ENCODE peak calls at places on chromosomes 4 and X, in ten cellular contexts. One of them, this sample, is unnamed.

GRCh38 chr4:26858035-26858918 is 2.4 kb upstream of the STIM2 start:
- DNase-seq in foreskin keratinocyte: no peak
- DNase-seq in heart right ventricle: no peak
- DNase-seq in lower lobe of right lung: no peak
- DNase-seq in nephron progenitor cell: no peak
- DNase-seq in mucosa of descending colon: no peak
- DNase-seq in HFF-Myc: no peak
- DNase-seq in activated B cell treated with CpG ODN at 0.5 μM for 24 hours: no peak
- DNase-seq in GM10248: no peak
- DNase-seq in AG04449: no peak
- DNase-seq in this sample: no peak

GRCh38 chr4:117996891-117997290 is 37.4 kb upstream of the NDST3 start:
- DNase-seq in heart right ventricle: no peak
- DNase-seq in foreskin keratinocyte: no peak
- DNase-seq in AG04449: no peak
- DNase-seq in activated B cell treated with CpG ODN at 0.5 μM for 24 hours: no peak
- DNase-seq in HFF-Myc: no peak
- DNase-seq in GM10248: no peak
- DNase-seq in lower lobe of right lung: no peak
- DNase-seq in mucosa of descending colon: no peak
- DNase-seq in nephron progenitor cell: no peak
- DNase-seq in this sample: no peak

GRCh38 chrX:43646800-43647199 is 9.3 kb upstream of the MAOA start:
- DNase-seq in nephron progenitor cell: no peak
- DNase-seq in HFF-Myc: no peak
- DNase-seq in heart right ventricle: no peak
- DNase-seq in GM10248: no peak
- DNase-seq in AG04449: no peak
- DNase-seq in lower lobe of right lung: no peak
- DNase-seq in activated B cell treated with CpG ODN at 0.5 μM for 24 hours: no peak
- DNase-seq in foreskin keratinocyte: no peak
- DNase-seq in mucosa of descending colon: no peak
- DNase-seq in this sample: no peak

GRCh38 chr4:46444318-46444717 is 54.4 kb upstream of the GABRA2 start:
- DNase-seq in heart right ventricle: no peak
- DNase-seq in foreskin keratinocyte: peak
- DNase-seq in nephron progenitor cell: no peak
- DNase-seq in activated B cell treated with CpG ODN at 0.5 μM for 24 hours: no peak
- DNase-seq in mucosa of descending colon: no peak
- DNase-seq in HFF-Myc: no peak
- DNase-seq in lower lobe of right lung: no peak
- DNase-seq in GM10248: no peak
- DNase-seq in AG04449: no peak
- DNase-seq in this sample: no peak

GRCh38 chrX:78024349-78025108 is 55.1 kb upstream of the PGAM4 start:
- DNase-seq in nephron progenitor cell: no peak
- DNase-seq in AG04449: no peak
- DNase-seq in heart right ventricle: peak
- DNase-seq in activated B cell treated with CpG ODN at 0.5 μM for 24 hours: peak
- DNase-seq in mucosa of descending colon: peak
- DNase-seq in lower lobe of right lung: peak
- DNase-seq in foreskin keratinocyte: no peak
- DNase-seq in GM10248: peak
- DNase-seq in HFF-Myc: no peak
- DNase-seq in this sample: peak

GRCh38 chr4:60938621-60939020 is 261.5 kb upstream of the ADGRL3 start:
- DNase-seq in GM10248: no peak
- DNase-seq in AG04449: no peak
- DNase-seq in HFF-Myc: no peak
- DNase-seq in foreskin keratinocyte: peak
- DNase-seq in nephron progenitor cell: no peak
- DNase-seq in lower lobe of right lung: no peak
- DNase-seq in mucosa of descending colon: no peak
- DNase-seq in heart right ventricle: no peak
- DNase-seq in activated B cell treated with CpG ODN at 0.5 μM for 24 hours: no peak
- DNase-seq in this sample: no peak

GRCh38 chr4:34953145-34953799 is 1291.0 kb downstream of the ARAP2 start:
- DNase-seq in activated B cell treated with CpG ODN at 0.5 μM for 24 hours: no peak
- DNase-seq in lower lobe of right lung: no peak
- DNase-seq in foreskin keratinocyte: no peak
- DNase-seq in nephron progenitor cell: no peak
- DNase-seq in GM10248: no peak
- DNase-seq in heart right ventricle: no peak
- DNase-seq in mucosa of descending colon: no peak
- DNase-seq in AG04449: no peak
- DNase-seq in HFF-Myc: peak
- DNase-seq in this sample: no peak

GRCh38 chrX:136189222-136189621 is 41.9 kb downstream of the FHL1 start:
- DNase-seq in GM10248: no peak
- DNase-seq in HFF-Myc: no peak
- DNase-seq in foreskin keratinocyte: no peak
- DNase-seq in heart right ventricle: peak
- DNase-seq in AG04449: no peak
- DNase-seq in mucosa of descending colon: no peak
- DNase-seq in nephron progenitor cell: no peak
- DNase-seq in activated B cell treated with CpG ODN at 0.5 μM for 24 hours: no peak
- DNase-seq in lower lobe of right lung: no peak
- DNase-seq in this sample: no peak

GRCh38 chr4:176539785-176540175 is 220.0 kb downstream of the SPCS3 start:
- DNase-seq in HFF-Myc: no peak
- DNase-seq in mucosa of descending colon: no peak
- DNase-seq in nephron progenitor cell: no peak
- DNase-seq in activated B cell treated with CpG ODN at 0.5 μM for 24 hours: no peak
- DNase-seq in GM10248: no peak
- DNase-seq in foreskin keratinocyte: peak
- DNase-seq in lower lobe of right lung: no peak
- DNase-seq in heart right ventricle: no peak
- DNase-seq in AG04449: no peak
- DNase-seq in this sample: peak

GRCh38 chr4:176540814-176541213 is 221.0 kb downstream of the SPCS3 start:
- DNase-seq in nephron progenitor cell: no peak
- DNase-seq in activated B cell treated with CpG ODN at 0.5 μM for 24 hours: no peak
- DNase-seq in heart right ventricle: no peak
- DNase-seq in HFF-Myc: no peak
- DNase-seq in AG04449: no peak
- DNase-seq in foreskin keratinocyte: peak
- DNase-seq in mucosa of descending colon: no peak
- DNase-seq in lower lobe of right lung: no peak
- DNase-seq in GM10248: no peak
- DNase-seq in this sample: no peak

GRCh38 chr4:176534566-176534965 is 214.8 kb downstream of the SPCS3 start:
- DNase-seq in HFF-Myc: peak
- DNase-seq in heart right ventricle: no peak
- DNase-seq in GM10248: no peak
- DNase-seq in mucosa of descending colon: no peak
- DNase-seq in foreskin keratinocyte: peak
- DNase-seq in nephron progenitor cell: no peak
- DNase-seq in AG04449: peak
- DNase-seq in activated B cell treated with CpG ODN at 0.5 μM for 24 hours: no peak
- DNase-seq in lower lobe of right lung: no peak
- DNase-seq in this sample: peak

GRCh38 chr4:176538217-176538925 is 218.6 kb downstream of the SPCS3 start:
- DNase-seq in foreskin keratinocyte: peak
- DNase-seq in HFF-Myc: peak
- DNase-seq in activated B cell treated with CpG ODN at 0.5 μM for 24 hours: no peak
- DNase-seq in heart right ventricle: no peak
- DNase-seq in nephron progenitor cell: no peak
- DNase-seq in lower lobe of right lung: no peak
- DNase-seq in mucosa of descending colon: no peak
- DNase-seq in GM10248: no peak
- DNase-seq in AG04449: peak
- DNase-seq in this sample: peak

DNA sequence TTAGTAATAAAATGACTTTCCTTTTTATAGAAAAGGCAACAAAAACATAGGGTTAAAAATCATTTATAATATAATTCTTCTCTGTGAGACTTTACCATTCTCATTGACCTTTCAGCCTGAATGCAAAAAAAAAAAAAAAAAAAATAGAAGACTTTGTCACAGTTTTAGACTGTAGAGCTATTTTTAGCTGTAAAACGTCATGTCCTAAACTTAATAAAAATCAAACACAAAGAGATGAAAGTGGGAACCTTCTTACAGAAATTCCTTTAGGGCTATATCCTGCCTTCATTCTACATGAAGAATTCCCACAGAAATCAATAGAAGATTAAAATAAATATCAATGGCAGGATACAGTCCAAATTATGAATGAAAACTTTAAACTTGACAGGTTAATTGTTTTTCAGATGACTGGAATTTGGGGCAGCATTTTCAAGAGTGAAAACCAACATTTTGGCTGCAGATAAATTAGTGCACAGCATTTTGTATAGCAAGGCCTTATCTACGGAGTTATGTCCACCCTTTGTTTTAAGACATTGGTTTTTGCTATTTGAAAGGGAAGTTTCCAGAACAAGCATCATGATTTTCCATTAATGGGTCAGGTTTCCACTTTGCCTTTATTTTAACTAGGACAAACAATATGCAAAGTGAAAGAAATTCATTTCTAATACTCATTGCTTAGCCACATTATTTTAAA is 219.5 kb downstream of the SPCS3 start:
- DNase-seq in AG04449: no peak
- DNase-seq in mucosa of descending colon: no peak
- DNase-seq in heart right ventricle: no peak
- DNase-seq in foreskin keratinocyte: no peak
- DNase-seq in HFF-Myc: no peak
- DNase-seq in activated B cell treated with CpG ODN at 0.5 μM for 24 hours: no peak
- DNase-seq in lower lobe of right lung: no peak
- DNase-seq in nephron progenitor cell: no peak
- DNase-seq in GM10248: no peak
- DNase-seq in this sample: no peak
- TF ChIP-seq CTCF in AG04449: no peak
- TF ChIP-seq CTCF in mucosa of descending colon: no peak
- TF ChIP-seq CTCF in heart right ventricle: no peak
- TF ChIP-seq CTCF in foreskin keratinocyte: no peak
- TF ChIP-seq CTCF in HFF-Myc: no peak
- TF ChIP-seq CTCF in activated B cell treated with CpG ODN at 0.5 μM for 24 hours: no peak
- TF ChIP-seq CTCF in lower lobe of right lung: no peak
- TF ChIP-seq CTCF in nephron progenitor cell: no peak
- TF ChIP-seq CTCF in GM10248: no peak
- TF ChIP-seq CTCF in this sample: no peak

GRCh38 chrX:50100188-50100587 is 100.6 kb downstream of the AKAP4 start:
- DNase-seq in mucosa of descending colon: no peak
- DNase-seq in foreskin keratinocyte: peak
- DNase-seq in nephron progenitor cell: no peak
- DNase-seq in heart right ventricle: no peak
- DNase-seq in lower lobe of right lung: no peak
- DNase-seq in GM10248: no peak
- DNase-seq in HFF-Myc: no peak
- DNase-seq in activated B cell treated with CpG ODN at 0.5 μM for 24 hours: no peak
- DNase-seq in AG04449: no peak
- DNase-seq in this sample: no peak
- TF ChIP-seq CTCF in mucosa of descending colon: no peak
- TF ChIP-seq CTCF in foreskin keratinocyte: peak
- TF ChIP-seq CTCF in nephron progenitor cell: no peak
- TF ChIP-seq CTCF in heart right ventricle: peak
- TF ChIP-seq CTCF in lower lobe of right lung: no peak
- TF ChIP-seq CTCF in GM10248: peak
- TF ChIP-seq CTCF in HFF-Myc: no peak
- TF ChIP-seq CTCF in activated B cell treated with CpG ODN at 0.5 μM for 24 hours: no peak
- TF ChIP-seq CTCF in AG04449: no peak
- TF ChIP-seq CTCF in this sample: peak

GRCh38 chr4:21517460-21517859 is 431.1 kb downstream of the KCNIP4 start:
- DNase-seq in mucosa of descending colon: no peak
- DNase-seq in lower lobe of right lung: no peak
- DNase-seq in AG04449: no peak
- DNase-seq in GM10248: no peak
- DNase-seq in nephron progenitor cell: no peak
- DNase-seq in activated B cell treated with CpG ODN at 0.5 μM for 24 hours: no peak
- DNase-seq in heart right ventricle: no peak
- DNase-seq in HFF-Myc: no peak
- DNase-seq in foreskin keratinocyte: peak
- DNase-seq in this sample: no peak

GRCh38 chr4:21514022-21514421 is 434.6 kb downstream of the KCNIP4 start:
- DNase-seq in activated B cell treated with CpG ODN at 0.5 μM for 24 hours: no peak
- DNase-seq in AG04449: no peak
- DNase-seq in foreskin keratinocyte: no peak
- DNase-seq in HFF-Myc: no peak
- DNase-seq in lower lobe of right lung: no peak
- DNase-seq in GM10248: no peak
- DNase-seq in mucosa of descending colon: no peak
- DNase-seq in heart right ventricle: no peak
- DNase-seq in nephron progenitor cell: no peak
- DNase-seq in this sample: no peak

GRCh38 chr4:21507439-21507838 is 441.1 kb downstream of the KCNIP4 start:
- DNase-seq in AG04449: no peak
- DNase-seq in nephron progenitor cell: no peak
- DNase-seq in GM10248: no peak
- DNase-seq in HFF-Myc: no peak
- DNase-seq in mucosa of descending colon: no peak
- DNase-seq in activated B cell treated with CpG ODN at 0.5 μM for 24 hours: no peak
- DNase-seq in heart right ventricle: no peak
- DNase-seq in lower lobe of right lung: no peak
- DNase-seq in foreskin keratinocyte: no peak
- DNase-seq in this sample: peak

DNA sequence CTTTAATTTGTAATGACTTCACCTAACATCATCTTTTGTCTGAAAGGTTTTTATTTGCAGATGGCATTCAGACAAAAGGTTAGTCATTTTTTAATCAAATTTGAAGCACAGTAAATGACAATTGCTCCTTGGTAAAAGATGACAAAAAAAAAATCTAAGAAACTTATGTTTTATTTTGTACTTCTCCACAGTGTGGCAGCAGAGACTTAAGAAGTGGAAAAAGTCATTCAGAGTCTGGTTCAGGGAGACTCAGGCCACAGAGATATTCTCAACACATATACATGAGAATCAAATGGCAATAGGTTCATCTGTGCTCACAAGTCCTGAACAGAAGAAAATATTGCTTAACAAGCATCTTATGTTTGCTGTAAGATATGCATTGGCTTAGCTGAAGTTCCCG is 436.2 kb downstream of the KCNIP4 start:
- DNase-seq in foreskin keratinocyte: peak
- DNase-seq in lower lobe of right lung: no peak
- DNase-seq in nephron progenitor cell: peak
- DNase-seq in heart right ventricle: no peak
- DNase-seq in mucosa of descending colon: no peak
- DNase-seq in AG04449: no peak
- DNase-seq in GM10248: no peak
- DNase-seq in HFF-Myc: no peak
- DNase-seq in activated B cell treated with CpG ODN at 0.5 μM for 24 hours: no peak
- DNase-seq in this sample: peak
- TF ChIP-seq CTCF in foreskin keratinocyte: peak
- TF ChIP-seq CTCF in lower lobe of right lung: peak
- TF ChIP-seq CTCF in nephron progenitor cell: peak
- TF ChIP-seq CTCF in heart right ventricle: peak
- TF ChIP-seq CTCF in mucosa of descending colon: no peak
- TF ChIP-seq CTCF in AG04449: no peak
- TF ChIP-seq CTCF in GM10248: peak
- TF ChIP-seq CTCF in HFF-Myc: peak
- TF ChIP-seq CTCF in activated B cell treated with CpG ODN at 0.5 μM for 24 hours: no peak
- TF ChIP-seq CTCF in this sample: peak

GRCh38 chr4:7393491-7394183 is 41.1 kb downstream of the PSAPL1 start:
- DNase-seq in foreskin keratinocyte: no peak
- DNase-seq in AG04449: no peak
- DNase-seq in heart right ventricle: no peak
- DNase-seq in GM10248: no peak
- DNase-seq in HFF-Myc: no peak
- DNase-seq in lower lobe of right lung: peak
- DNase-seq in activated B cell treated with CpG ODN at 0.5 μM for 24 hours: no peak
- DNase-seq in nephron progenitor cell: no peak
- DNase-seq in mucosa of descending colon: no peak
- DNase-seq in this sample: no peak

GRCh38 chr4:7390906-7391636 is 43.7 kb downstream of the PSAPL1 start:
- DNase-seq in HFF-Myc: no peak
- DNase-seq in AG04449: no peak
- DNase-seq in foreskin keratinocyte: no peak
- DNase-seq in mucosa of descending colon: no peak
- DNase-seq in activated B cell treated with CpG ODN at 0.5 μM for 24 hours: no peak
- DNase-seq in GM10248: no peak
- DNase-seq in nephron progenitor cell: no peak
- DNase-seq in lower lobe of right lung: peak
- DNase-seq in heart right ventricle: no peak
- DNase-seq in this sample: no peak

GRCh38 chr4:7391637-7392437 is 42.9 kb downstream of the PSAPL1 start:
- DNase-seq in mucosa of descending colon: no peak
- DNase-seq in lower lobe of right lung: no peak
- DNase-seq in AG04449: no peak
- DNase-seq in GM10248: no peak
- DNase-seq in activated B cell treated with CpG ODN at 0.5 μM for 24 hours: no peak
- DNase-seq in heart right ventricle: no peak
- DNase-seq in foreskin keratinocyte: no peak
- DNase-seq in HFF-Myc: no peak
- DNase-seq in nephron progenitor cell: no peak
- DNase-seq in this sample: no peak

GRCh38 chr4:7394184-7394575 is 40.5 kb downstream of the PSAPL1 start:
- DNase-seq in foreskin keratinocyte: no peak
- DNase-seq in GM10248: no peak
- DNase-seq in lower lobe of right lung: no peak
- DNase-seq in activated B cell treated with CpG ODN at 0.5 μM for 24 hours: no peak
- DNase-seq in nephron progenitor cell: no peak
- DNase-seq in AG04449: no peak
- DNase-seq in heart right ventricle: no peak
- DNase-seq in HFF-Myc: no peak
- DNase-seq in mucosa of descending colon: no peak
- DNase-seq in this sample: no peak

GRCh38 chr4:7392438-7393374 is 42.0 kb downstream of the PSAPL1 start:
- DNase-seq in lower lobe of right lung: peak
- DNase-seq in AG04449: no peak
- DNase-seq in HFF-Myc: no peak
- DNase-seq in nephron progenitor cell: peak
- DNase-seq in mucosa of descending colon: no peak
- DNase-seq in activated B cell treated with CpG ODN at 0.5 μM for 24 hours: no peak
- DNase-seq in foreskin keratinocyte: no peak
- DNase-seq in GM10248: no peak
- DNase-seq in heart right ventricle: no peak
- DNase-seq in this sample: peak
- TF ChIP-seq CTCF in lower lobe of right lung: no peak
- TF ChIP-seq CTCF in AG04449: no peak
- TF ChIP-seq CTCF in HFF-Myc: peak
- TF ChIP-seq CTCF in nephron progenitor cell: no peak
- TF ChIP-seq CTCF in mucosa of descending colon: no peak
- TF ChIP-seq CTCF in activated B cell treated with CpG ODN at 0.5 μM for 24 hours: no peak
- TF ChIP-seq CTCF in foreskin keratinocyte: no peak
- TF ChIP-seq CTCF in GM10248: no peak
- TF ChIP-seq CTCF in heart right ventricle: no peak
- TF ChIP-seq CTCF in this sample: peak